ENCODE peak calls at places on chromosomes 16 and 17, in four cellular contexts. Q, R, Z and J are unnamed samples.

GRCh38 chr16:75252946-75253911 is 1.8 kb upstream of the BCAR1 start:
- DNase-seq in Z (no peak), R (no peak), Q (peak; percentile 85), J (no peak)

GRCh38 chr16:74929636-74930035 is 55.3 kb downstream of the WDR59 start:
- DNase-seq in Q (no peak), R (no peak), Z (no peak), J (no peak)

GRCh38 chr16:11202260-11203091 is 53.5 kb downstream of the SOCS1 start:
- DNase-seq in R (no peak), Q (no peak), Z (peak; percentile 62), J (no peak)

GRCh38 chr17:4850236-4850635 is 17.1 kb downstream of the MINK1 start:
- DNase-seq in R (no peak), Z (no peak), Q (no peak), J (no peak)

GRCh38 chr17:66542967-66543525 is 240.6 kb downstream of the PRKCA start:
- DNase-seq in Z (no peak), Q (no peak), R (no peak), J (peak; percentile 29)

GRCh38 chr16:5578980-5579379 is 481.4 kb upstream of the EEF2KMT start:
- DNase-seq in Q (no peak), Z (no peak), R (no peak), J (no peak)

GRCh38 chr16:55655381-55655708 is 443 bp upstream of the SLC6A2 start:
- DNase-seq in Z (no peak), Q (no peak), R (no peak), J (no peak)

GRCh38 chr17:75617675-75618074 is 15.6 kb upstream of the SMIM5 start:
- DNase-seq in Q (no peak), R (no peak), Z (no peak), J (no peak)

GRCh38 chr16:57610611-57611010 is 17.8 kb upstream of the ADGRG1 start:
- DNase-seq in Q (no peak), Z (no peak), R (no peak), J (no peak)

GRCh38 chr17:17937958-17938357 is 34.2 kb downstream of the TOM1L2 start:
- DNase-seq in R (no peak), Q (no peak), Z (no peak), J (no peak)

GRCh38 chr16:26071383-26071782 is 379.6 kb downstream of the HS3ST4 start:
- DNase-seq in Z (no peak), Q (no peak), R (no peak), J (no peak)

GRCh38 chr16:26070595-26071170 is 378.9 kb downstream of the HS3ST4 start:
- DNase-seq in R (no peak), Q (no peak), Z (no peak), J (no peak)
- TF ChIP-seq NR2C2 in R (no peak), Q (no peak), Z (no peak), J (no peak)

DNA sequence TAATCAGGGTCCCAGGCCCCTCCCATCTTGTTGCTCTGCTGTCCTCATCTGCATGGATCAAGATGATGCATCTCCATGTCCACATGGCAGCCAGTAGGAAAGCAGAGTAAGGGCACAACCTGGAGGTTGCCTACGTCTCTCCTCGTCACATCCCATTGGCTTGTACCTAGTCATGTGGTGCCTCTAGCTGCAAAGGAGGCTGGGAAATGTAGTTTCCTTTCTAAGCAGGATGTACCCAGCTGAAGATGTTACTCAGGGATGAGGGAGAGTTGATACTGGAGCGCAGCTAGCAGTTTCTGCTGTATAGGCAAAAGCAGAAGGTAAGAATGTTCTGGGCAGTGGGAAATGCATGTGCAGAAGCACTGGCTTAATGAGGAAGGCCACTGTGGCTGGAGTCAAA is 20.8 kb downstream of the ABCC1 start:
- DNase-seq in R (peak; percentile 32), Q (peak; percentile 56), Z (no peak), J (peak; percentile 48)
- TF ChIP-seq NR2C2 in R (no peak), Q (no peak), Z (no peak), J (no peak)

DNA sequence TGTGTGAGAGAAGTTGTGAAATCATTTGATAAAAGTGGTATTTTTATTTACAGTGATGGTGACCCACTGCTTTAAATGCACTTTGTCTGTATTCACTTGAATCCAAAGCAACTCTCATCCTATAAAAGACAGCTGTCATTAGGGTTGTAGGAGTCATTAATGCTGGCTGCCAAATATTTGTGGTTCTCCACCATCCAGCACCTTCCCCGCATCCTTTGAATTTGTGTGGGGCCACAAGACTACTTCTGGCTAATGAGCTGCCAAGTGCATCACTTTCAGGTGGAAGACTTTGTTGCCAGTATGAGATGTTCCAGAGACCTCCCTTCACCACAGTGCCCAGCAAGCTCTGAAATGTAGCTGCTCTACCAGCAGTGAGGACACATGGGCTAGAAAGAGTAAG is 43.4 kb downstream of the CMTM3 start:
- DNase-seq in R (no peak), Z (no peak), Q (no peak), J (no peak)
- TF ChIP-seq NR2C2 in R (no peak), Z (no peak), Q (no peak), J (no peak)

GRCh38 chr16:87062569-87063442 is 254.4 kb downstream of the C16orf95 start:
- DNase-seq in R (peak; percentile 81), Z (no peak), Q (peak; percentile 82), J (peak; percentile 49)
- TF ChIP-seq NR2C2 in R (no peak), Z (no peak), Q (no peak), J (no peak)

GRCh38 chr17:79671387-79671752 is 59.4 kb upstream of the ENPP7 start:
- DNase-seq in R (no peak), Q (no peak), Z (no peak), J (no peak)
- TF ChIP-seq NR2C2 in R (no peak), Q (no peak), Z (no peak), J (no peak)